ENCODE peak calls at places on chromosomes 13 and 19, in seven cellular contexts. One of them, this sample, is unnamed.

GRCh38 chr13:40969169-40969901 is 49.8 kb downstream of the ELF1 start:
- ATAC-seq in upper lobe of left lung: peak; percentile 68
- ATAC-seq in K562: no peak
- ATAC-seq in gastrocnemius medialis: no peak
- ATAC-seq in body of pancreas: no peak
- ATAC-seq in IMR-90: no peak
- ATAC-seq in right lobe of liver: peak; percentile 34
- ATAC-seq in this sample: no peak

GRCh38 chr13:39452412-39452811 is 150.6 kb downstream of the LHFPL6 start:
- ATAC-seq in upper lobe of left lung: peak; percentile 46
- ATAC-seq in K562: no peak
- ATAC-seq in gastrocnemius medialis: no peak
- ATAC-seq in body of pancreas: no peak
- ATAC-seq in IMR-90: peak; percentile 51
- ATAC-seq in right lobe of liver: peak; percentile 20
- ATAC-seq in this sample: no peak

GRCh38 chr13:20193142-20193923 is 595 bp upstream of the GJB2 start:
- ATAC-seq in upper lobe of left lung: no peak
- ATAC-seq in K562: no peak
- ATAC-seq in gastrocnemius medialis: no peak
- ATAC-seq in body of pancreas: no peak
- ATAC-seq in IMR-90: peak; percentile 26
- ATAC-seq in right lobe of liver: no peak
- ATAC-seq in this sample: no peak

GRCh38 chr13:39955560-39955959 is 300.1 kb downstream of the COG6 start:
- ATAC-seq in upper lobe of left lung: no peak
- ATAC-seq in K562: no peak
- ATAC-seq in gastrocnemius medialis: no peak
- ATAC-seq in body of pancreas: no peak
- ATAC-seq in IMR-90: no peak
- ATAC-seq in right lobe of liver: no peak
- ATAC-seq in this sample: no peak

GRCh38 chr13:20363604-20364003 is 131.5 kb upstream of the GJB6 start:
- ATAC-seq in upper lobe of left lung: no peak
- ATAC-seq in K562: no peak
- ATAC-seq in gastrocnemius medialis: no peak
- ATAC-seq in body of pancreas: no peak
- ATAC-seq in IMR-90: no peak
- ATAC-seq in right lobe of liver: no peak
- ATAC-seq in this sample: no peak

GRCh38 chr19:49514151-49514550 is 1.7 kb downstream of the FCGRT start:
- ATAC-seq in upper lobe of left lung: no peak
- ATAC-seq in K562: no peak
- ATAC-seq in gastrocnemius medialis: no peak
- ATAC-seq in body of pancreas: peak; percentile 65
- ATAC-seq in IMR-90: no peak
- ATAC-seq in right lobe of liver: peak; percentile 3
- ATAC-seq in this sample: no peak

GRCh38 chr13:77019756-77020155 is 7.2 kb downstream of the FBXL3 start:
- ATAC-seq in upper lobe of left lung: no peak
- ATAC-seq in K562: no peak
- ATAC-seq in gastrocnemius medialis: no peak
- ATAC-seq in body of pancreas: no peak
- ATAC-seq in IMR-90: no peak
- ATAC-seq in right lobe of liver: no peak
- ATAC-seq in this sample: no peak

GRCh38 chr13:41547253-41548000 is 90.1 kb downstream of the RGCC start:
- ATAC-seq in upper lobe of left lung: no peak
- ATAC-seq in K562: no peak
- ATAC-seq in gastrocnemius medialis: peak; percentile 72
- ATAC-seq in body of pancreas: peak; percentile 47
- ATAC-seq in IMR-90: no peak
- ATAC-seq in right lobe of liver: no peak
- ATAC-seq in this sample: peak; percentile 74

GRCh38 chr19:29315566-29315965 is 102.6 kb upstream of the UQCRFS1 start:
- ATAC-seq in upper lobe of left lung: no peak
- ATAC-seq in K562: no peak
- ATAC-seq in gastrocnemius medialis: no peak
- ATAC-seq in body of pancreas: no peak
- ATAC-seq in IMR-90: no peak
- ATAC-seq in right lobe of liver: no peak
- ATAC-seq in this sample: no peak

GRCh38 chr19:17725422-17726078 is 6.3 kb downstream of the MAP1S start:
- ATAC-seq in upper lobe of left lung: no peak
- ATAC-seq in K562: peak; percentile 77
- ATAC-seq in gastrocnemius medialis: no peak
- ATAC-seq in body of pancreas: no peak
- ATAC-seq in IMR-90: no peak
- ATAC-seq in right lobe of liver: no peak
- ATAC-seq in this sample: no peak

GRCh38 chr13:45040626-45041025 is 51.3 kb downstream of the GPALPP1 start:
- ATAC-seq in upper lobe of left lung: no peak
- ATAC-seq in K562: no peak
- ATAC-seq in gastrocnemius medialis: no peak
- ATAC-seq in body of pancreas: no peak
- ATAC-seq in IMR-90: no peak
- ATAC-seq in right lobe of liver: no peak
- ATAC-seq in this sample: no peak

GRCh38 chr13:91623151-91623550 is 224.7 kb downstream of the GPC5 start:
- ATAC-seq in upper lobe of left lung: no peak
- ATAC-seq in K562: no peak
- ATAC-seq in gastrocnemius medialis: no peak
- ATAC-seq in body of pancreas: no peak
- ATAC-seq in IMR-90: no peak
- ATAC-seq in right lobe of liver: no peak
- ATAC-seq in this sample: no peak

GRCh38 chr13:111252449-111253124 is 67.9 kb upstream of the TEX29 start:
- ATAC-seq in upper lobe of left lung: no peak
- ATAC-seq in K562: no peak
- ATAC-seq in gastrocnemius medialis: peak; percentile 19
- ATAC-seq in body of pancreas: no peak
- ATAC-seq in IMR-90: peak; percentile 55
- ATAC-seq in right lobe of liver: no peak
- ATAC-seq in this sample: no peak

GRCh38 chr13:49253310-49253709 is 5.6 kb downstream of the CDADC1 start:
- ATAC-seq in upper lobe of left lung: no peak
- ATAC-seq in K562: no peak
- ATAC-seq in gastrocnemius medialis: no peak
- ATAC-seq in body of pancreas: no peak
- ATAC-seq in IMR-90: no peak
- ATAC-seq in right lobe of liver: no peak
- ATAC-seq in this sample: no peak

GRCh38 chr13:94343243-94343585 is 136.3 kb downstream of the DCT start:
- ATAC-seq in upper lobe of left lung: no peak
- ATAC-seq in K562: no peak
- ATAC-seq in gastrocnemius medialis: no peak
- ATAC-seq in body of pancreas: no peak
- ATAC-seq in IMR-90: peak; percentile 54
- ATAC-seq in right lobe of liver: no peak
- ATAC-seq in this sample: no peak

GRCh38 chr13:28355822-28356371 is 139.0 kb downstream of the FLT1 start:
- ATAC-seq in upper lobe of left lung: peak; percentile 71
- ATAC-seq in K562: peak; percentile 86
- ATAC-seq in gastrocnemius medialis: no peak
- ATAC-seq in body of pancreas: no peak
- ATAC-seq in IMR-90: peak; percentile 78
- ATAC-seq in right lobe of liver: no peak
- ATAC-seq in this sample: no peak
- TF ChIP-seq POLR2A in upper lobe of left lung: no peak
- TF ChIP-seq POLR2A in K562: no peak
- TF ChIP-seq POLR2A in gastrocnemius medialis: no peak
- TF ChIP-seq POLR2A in body of pancreas: no peak
- TF ChIP-seq POLR2A in IMR-90: no peak
- TF ChIP-seq POLR2A in right lobe of liver: no peak
- TF ChIP-seq POLR2A in this sample: no peak

DNA sequence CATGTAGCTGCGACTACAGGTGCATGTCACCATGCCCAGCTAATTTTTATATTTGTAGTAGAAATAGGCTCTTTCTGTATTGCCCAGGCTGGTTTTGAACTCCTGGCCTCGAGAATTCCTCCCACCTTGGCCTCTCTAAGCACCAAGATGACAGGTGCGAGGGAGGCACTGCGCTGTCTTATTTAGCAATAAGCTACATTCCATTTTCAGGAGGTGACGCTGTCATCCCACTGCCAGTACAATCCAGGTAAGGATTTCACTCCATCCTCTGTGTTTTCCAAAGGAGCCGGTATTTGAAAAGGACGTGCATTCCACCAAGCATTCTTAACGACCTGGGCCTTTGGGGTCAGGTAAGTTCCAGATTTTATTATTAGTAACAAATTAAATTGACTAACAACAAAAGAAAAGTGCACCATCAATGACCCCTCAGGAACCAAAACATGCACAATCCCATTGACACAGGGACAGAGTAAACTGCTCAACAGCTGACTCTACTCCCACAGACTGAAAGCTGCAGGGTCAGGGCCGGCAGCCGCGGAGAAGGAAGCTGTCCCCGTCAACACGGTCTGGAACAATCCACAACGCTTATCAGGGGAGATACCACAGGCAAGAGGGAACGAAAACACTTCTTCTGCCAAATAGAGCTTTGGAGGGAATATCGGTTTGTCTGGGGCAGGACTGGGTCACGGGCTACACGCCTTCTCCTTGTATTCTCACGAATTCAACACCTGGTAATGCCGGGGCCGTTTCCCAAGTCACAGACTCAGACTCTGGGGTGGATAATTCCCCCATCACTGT is 82.8 kb downstream of the INSR start:
- ATAC-seq in upper lobe of left lung: peak; percentile 72
- ATAC-seq in K562: no peak
- ATAC-seq in gastrocnemius medialis: no peak
- ATAC-seq in body of pancreas: peak; percentile 84
- ATAC-seq in IMR-90: peak; percentile 55
- ATAC-seq in right lobe of liver: peak; percentile 81
- ATAC-seq in this sample: peak; percentile 5
- H3K27ac ChIP-seq in upper lobe of left lung: no peak overlapping the region
- H3K27ac ChIP-seq in K562: no peak overlapping the region
- H3K27ac ChIP-seq in gastrocnemius medialis: peak overlapping the region; percentile 79
- H3K27ac ChIP-seq in body of pancreas: peak overlapping the region; percentile 95
- H3K27ac ChIP-seq in IMR-90: no peak overlapping the region
- H3K27ac ChIP-seq in right lobe of liver: peak overlapping the region; percentile 75
- H3K27ac ChIP-seq in this sample: no peak overlapping the region

GRCh38 chr13:99380921-99381645 is 73.9 kb upstream of the GPR183 start:
- ATAC-seq in upper lobe of left lung: no peak
- ATAC-seq in K562: no peak
- ATAC-seq in gastrocnemius medialis: no peak
- ATAC-seq in body of pancreas: no peak
- ATAC-seq in IMR-90: no peak
- ATAC-seq in right lobe of liver: no peak
- ATAC-seq in this sample: no peak

GRCh38 chr13:99382428-99383133 is 75.4 kb upstream of the GPR183 start:
- ATAC-seq in upper lobe of left lung: no peak
- ATAC-seq in K562: peak; percentile 22
- ATAC-seq in gastrocnemius medialis: no peak
- ATAC-seq in body of pancreas: peak; percentile 6
- ATAC-seq in IMR-90: no peak
- ATAC-seq in right lobe of liver: no peak
- ATAC-seq in this sample: peak; percentile 22

GRCh38 chr13:99378985-99379734 is 72.0 kb upstream of the GPR183 start:
- ATAC-seq in upper lobe of left lung: no peak
- ATAC-seq in K562: no peak
- ATAC-seq in gastrocnemius medialis: no peak
- ATAC-seq in body of pancreas: no peak
- ATAC-seq in IMR-90: peak; percentile 44
- ATAC-seq in right lobe of liver: no peak
- ATAC-seq in this sample: no peak

GRCh38 chr13:99379856-99380255 is 72.7 kb upstream of the GPR183 start:
- ATAC-seq in upper lobe of left lung: no peak
- ATAC-seq in K562: no peak
- ATAC-seq in gastrocnemius medialis: no peak
- ATAC-seq in body of pancreas: no peak
- ATAC-seq in IMR-90: no peak
- ATAC-seq in right lobe of liver: no peak
- ATAC-seq in this sample: no peak

GRCh38 chr13:99380402-99380801 is 73.2 kb upstream of the GPR183 start:
- ATAC-seq in upper lobe of left lung: no peak
- ATAC-seq in K562: no peak
- ATAC-seq in gastrocnemius medialis: no peak
- ATAC-seq in body of pancreas: no peak
- ATAC-seq in IMR-90: no peak
- ATAC-seq in right lobe of liver: no peak
- ATAC-seq in this sample: no peak
- H3K4me1 ChIP-seq in upper lobe of left lung: no peaks in the 10 kb centered on the region
- H3K4me1 ChIP-seq in K562: no peaks in the 10 kb centered on the region
- H3K4me1 ChIP-seq in gastrocnemius medialis: no peaks in the 10 kb centered on the region
- H3K4me1 ChIP-seq in body of pancreas: no peaks in the 10 kb centered on the region
- H3K4me1 ChIP-seq in IMR-90: no peaks in the 10 kb centered on the region
- H3K4me1 ChIP-seq in right lobe of liver: no peaks in the 10 kb centered on the region
- H3K4me1 ChIP-seq in this sample: no peaks in the 10 kb centered on the region

DNA sequence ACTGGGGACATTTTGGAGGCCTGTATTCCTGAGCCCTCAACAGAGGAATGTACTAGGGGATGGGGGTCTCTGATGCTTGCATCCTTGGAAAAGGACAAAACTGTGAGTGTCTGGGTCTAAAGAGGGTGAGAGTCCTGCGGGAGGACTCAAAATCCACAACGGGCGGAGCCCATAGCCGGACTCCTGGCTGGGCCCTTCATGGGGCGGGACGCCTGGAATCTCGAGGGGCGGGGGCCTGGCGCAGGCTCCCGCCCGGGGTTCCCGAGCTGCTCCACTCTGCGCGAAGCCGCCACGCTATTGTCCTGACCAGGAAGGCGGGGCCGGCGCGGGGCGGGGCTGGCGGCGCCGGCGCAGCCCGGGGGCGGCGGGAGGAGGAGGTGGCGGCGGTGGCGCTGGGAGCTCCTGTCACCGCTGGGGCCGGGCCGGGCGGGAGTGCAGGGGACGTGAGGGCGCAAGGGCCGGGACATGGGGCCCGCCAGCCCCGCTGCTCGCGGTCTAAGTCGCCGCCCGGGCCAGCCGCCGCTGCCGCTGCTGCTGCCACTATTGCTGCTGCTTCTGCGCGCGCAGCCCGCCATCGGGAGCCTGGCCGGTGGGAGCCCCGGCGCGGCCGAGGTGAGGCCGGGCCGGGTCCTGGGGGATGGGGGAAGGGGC is at the start of gene APLP1:
- ATAC-seq in upper lobe of left lung: peak; percentile 42
- ATAC-seq in K562: peak; percentile 82
- ATAC-seq in gastrocnemius medialis: peak; percentile 44
- ATAC-seq in body of pancreas: peak; percentile 92
- ATAC-seq in IMR-90: peak; percentile 89
- ATAC-seq in right lobe of liver: peak; percentile 90
- ATAC-seq in this sample: peak; percentile 90
- TF ChIP-seq POLR2A in upper lobe of left lung: no peak
- TF ChIP-seq POLR2A in K562: no peak
- TF ChIP-seq POLR2A in gastrocnemius medialis: no peak
- TF ChIP-seq POLR2A in body of pancreas: peak; percentile 15
- TF ChIP-seq POLR2A in IMR-90: no peak
- TF ChIP-seq POLR2A in right lobe of liver: no peak
- TF ChIP-seq POLR2A in this sample: no peak

This sample was measured in gastroesophageal sphincter.